ENCODE peak calls at places on chromosomes 3 and 15, in four cellular contexts. One of them, this sample, is unnamed.

GRCh38 chr15:43514241-43515057 is 3.0 kb upstream of the MAP1A start:
- DNase-seq in K562: peak
- DNase-seq in GM12878: no peak
- DNase-seq in IMR-90: peak
- DNase-seq in this sample: no peak

GRCh38 chr3:184037816-184038215 is 6.3 kb downstream of the HTR3D start:
- DNase-seq in GM12878: no peak
- DNase-seq in K562: no peak
- DNase-seq in IMR-90: no peak
- DNase-seq in this sample: no peak

GRCh38 chr15:71083349-71083748 is 31.9 kb upstream of the THSD4 start:
- DNase-seq in K562: no peak
- DNase-seq in GM12878: no peak
- DNase-seq in IMR-90: peak
- DNase-seq in this sample: no peak

GRCh38 chr15:89364741-89365450 is 30.3 kb upstream of the POLG start:
- DNase-seq in K562: no peak
- DNase-seq in GM12878: no peak
- DNase-seq in IMR-90: no peak
- DNase-seq in this sample: no peak

GRCh38 chr15:49331951-49332350 is 91.1 kb upstream of the FGF7 start:
- DNase-seq in IMR-90: peak
- DNase-seq in GM12878: no peak
- DNase-seq in K562: no peak
- DNase-seq in this sample: no peak

GRCh38 chr3:196189608-196190347 is 21.4 kb downstream of the ZDHHC19 start:
- DNase-seq in GM12878: no peak
- DNase-seq in K562: no peak
- DNase-seq in IMR-90: no peak
- DNase-seq in this sample: no peak

GRCh38 chr3:17518189-17519059 is 224.0 kb downstream of the TBC1D5 start:
- DNase-seq in IMR-90: no peak
- DNase-seq in K562: no peak
- DNase-seq in GM12878: no peak
- DNase-seq in this sample: no peak

GRCh38 chr3:59040902-59041301 is 8.9 kb downstream of the CFAP20DC start:
- DNase-seq in GM12878: no peak
- DNase-seq in K562: no peak
- DNase-seq in IMR-90: peak
- DNase-seq in this sample: no peak

GRCh38 chr15:50128266-50128665 is 9.2 kb upstream of the ATP8B4 start:
- DNase-seq in IMR-90: no peak
- DNase-seq in GM12878: no peak
- DNase-seq in K562: peak
- DNase-seq in this sample: peak

GRCh38 chr15:26001201-26001600 is 138.1 kb upstream of the ATP10A start:
- DNase-seq in IMR-90: no peak
- DNase-seq in K562: no peak
- DNase-seq in GM12878: no peak
- DNase-seq in this sample: no peak

GRCh38 chr3:81451611-81452010 is 309.8 kb downstream of the GBE1 start:
- DNase-seq in GM12878: no peak
- DNase-seq in K562: no peak
- DNase-seq in IMR-90: no peak
- DNase-seq in this sample: no peak

GRCh38 chr3:196287066-196287404 is 491 bp downstream of the PCYT1A start:
- DNase-seq in IMR-90: no peak
- DNase-seq in GM12878: no peak
- DNase-seq in K562: no peak
- DNase-seq in this sample: peak

DNA sequence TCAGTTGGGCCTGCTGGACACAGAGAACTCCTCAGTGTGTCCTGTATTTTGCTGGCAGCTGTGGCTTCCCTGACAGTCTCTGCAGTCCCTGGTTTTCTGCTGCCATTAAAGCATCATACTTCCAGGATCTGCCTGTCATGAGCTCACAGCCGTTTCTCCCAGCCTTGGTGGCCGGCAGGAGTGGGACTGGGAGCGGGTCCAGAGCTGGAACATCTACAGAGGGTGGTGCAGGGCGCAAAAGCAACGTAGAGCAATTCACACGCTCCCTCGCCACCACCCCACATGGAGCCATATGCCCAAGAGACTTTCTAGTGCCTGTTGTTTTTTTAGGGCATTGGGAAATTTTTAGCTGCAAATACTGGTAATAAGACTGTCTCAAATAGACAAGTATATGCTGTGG is 33.6 kb downstream of the ABTB1 start:
- DNase-seq in GM12878: no peak
- DNase-seq in IMR-90: no peak
- DNase-seq in K562: no peak
- DNase-seq in this sample: no peak
- TF ChIP-seq ELK1 in GM12878: no peak
- TF ChIP-seq ELK1 in IMR-90: no peak
- TF ChIP-seq ELK1 in K562: no peak
- TF ChIP-seq ELK1 in this sample: no peak

DNA sequence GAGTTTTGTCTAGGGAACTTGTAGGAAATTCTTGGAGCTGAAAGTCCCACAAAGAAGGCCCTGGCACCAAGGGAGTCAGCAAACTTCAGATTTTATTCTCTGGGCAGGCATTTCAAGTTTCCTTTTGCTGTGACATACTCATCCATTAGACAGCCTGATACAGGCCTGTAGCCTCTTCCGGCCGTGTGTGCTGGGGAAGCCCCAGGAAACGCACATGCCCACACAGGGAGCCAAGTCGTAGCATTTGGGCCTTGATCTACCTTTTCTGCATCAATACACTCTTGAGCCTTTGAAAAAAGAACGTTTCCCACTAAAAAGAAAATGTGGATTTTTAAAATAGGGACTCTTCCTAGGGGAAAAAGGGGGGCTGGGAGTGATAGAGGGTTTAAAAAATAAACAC is 15.0 kb downstream of the TIGIT start:
- DNase-seq in IMR-90: no peak
- DNase-seq in K562: no peak
- DNase-seq in GM12878: no peak
- DNase-seq in this sample: no peak
- TF ChIP-seq ELK1 in IMR-90: no peak
- TF ChIP-seq ELK1 in K562: no peak
- TF ChIP-seq ELK1 in GM12878: peak
- TF ChIP-seq ELK1 in this sample: no peak

DNA sequence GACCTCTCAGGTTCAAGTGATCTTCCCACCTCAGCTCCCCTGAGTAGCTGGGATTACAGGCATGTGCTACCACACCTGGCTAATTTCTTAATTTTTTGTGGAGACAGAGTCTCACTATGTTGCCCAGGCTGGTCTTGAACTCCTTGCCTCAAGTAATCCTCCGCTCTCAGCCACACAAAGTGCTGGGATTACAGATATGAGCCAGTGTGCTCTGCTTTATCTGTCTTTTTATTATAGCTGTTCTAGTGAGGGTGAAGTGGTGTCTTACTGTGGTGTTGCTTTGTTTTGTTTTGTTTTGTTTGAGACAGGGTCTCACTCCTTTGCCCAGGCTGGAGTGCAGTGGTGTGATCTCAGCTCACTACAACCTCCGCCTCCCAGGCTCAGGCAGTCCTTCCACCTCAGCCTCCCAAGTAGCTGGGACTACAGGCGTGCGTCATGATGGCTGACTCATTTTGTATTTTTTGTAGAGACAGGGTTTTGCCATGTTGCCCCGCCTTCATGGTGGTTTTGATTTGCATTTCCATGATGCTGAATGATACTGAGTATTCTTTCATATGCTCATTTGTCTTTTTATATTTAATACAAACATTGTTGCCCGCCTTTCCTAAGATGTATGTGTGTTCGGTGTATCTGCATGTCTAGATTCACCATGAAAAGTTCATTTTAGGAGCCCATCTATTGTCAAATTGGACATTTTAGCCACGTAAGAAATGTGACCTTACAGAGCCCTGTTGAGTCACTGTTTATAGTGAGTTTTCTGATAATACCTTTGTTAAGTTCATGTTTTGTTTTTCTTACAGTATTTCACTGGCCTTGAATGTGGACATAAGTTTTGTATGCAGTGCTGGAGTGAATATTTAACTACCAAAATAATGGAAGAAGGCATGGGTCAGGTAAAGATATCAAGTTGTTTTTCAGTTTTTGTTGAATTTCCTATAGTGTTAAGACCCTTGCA is 80.6 kb downstream of the ARIH1 start:
- DNase-seq in K562: no peak
- DNase-seq in IMR-90: peak
- DNase-seq in GM12878: no peak
- DNase-seq in this sample: no peak
- TF ChIP-seq ELK1 in K562: no peak
- TF ChIP-seq ELK1 in IMR-90: no peak
- TF ChIP-seq ELK1 in GM12878: no peak
- TF ChIP-seq ELK1 in this sample: no peak

DNA sequence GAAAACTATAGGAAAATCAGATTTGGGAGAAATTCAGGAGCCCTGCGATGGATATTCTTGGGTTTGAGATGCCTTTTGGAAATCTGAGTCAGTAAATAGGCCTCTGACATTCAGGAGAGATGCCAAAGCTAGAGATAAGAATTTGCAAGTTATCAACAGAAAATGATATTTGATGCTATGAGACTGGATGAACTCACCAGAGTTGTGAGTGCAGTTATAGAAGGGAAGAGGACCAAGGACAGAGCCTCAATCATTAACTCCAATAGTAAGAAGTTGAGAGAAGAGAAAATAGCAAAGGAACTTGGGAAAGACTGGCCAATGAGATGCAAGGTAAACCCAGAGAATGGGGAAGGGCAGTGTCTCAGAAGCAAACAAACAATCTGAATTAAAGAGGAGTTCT is 7.9 kb upstream of the ANO10 start:
- DNase-seq in K562: no peak
- DNase-seq in IMR-90: peak
- DNase-seq in GM12878: no peak
- DNase-seq in this sample: no peak
- TF ChIP-seq ELK1 in K562: no peak
- TF ChIP-seq ELK1 in IMR-90: no peak
- TF ChIP-seq ELK1 in GM12878: no peak
- TF ChIP-seq ELK1 in this sample: no peak

GRCh38 chr15:80328496-80328895 is 75.7 kb upstream of the ARNT2 start:
- DNase-seq in GM12878: no peak
- DNase-seq in K562: no peak
- DNase-seq in IMR-90: no peak
- DNase-seq in this sample: no peak

GRCh38 chr15:80323285-80323684 is 71.3 kb upstream of the CTXND1 start:
- DNase-seq in K562: no peak
- DNase-seq in IMR-90: no peak
- DNase-seq in GM12878: no peak
- DNase-seq in this sample: no peak

GRCh38 chr15:80325206-80325605 is 73.2 kb upstream of the CTXND1 start:
- DNase-seq in IMR-90: no peak
- DNase-seq in GM12878: no peak
- DNase-seq in K562: no peak
- DNase-seq in this sample: no peak
- TF ChIP-seq ELK1 in IMR-90: no peak
- TF ChIP-seq ELK1 in GM12878: no peak
- TF ChIP-seq ELK1 in K562: no peak
- TF ChIP-seq ELK1 in this sample: no peak

DNA sequence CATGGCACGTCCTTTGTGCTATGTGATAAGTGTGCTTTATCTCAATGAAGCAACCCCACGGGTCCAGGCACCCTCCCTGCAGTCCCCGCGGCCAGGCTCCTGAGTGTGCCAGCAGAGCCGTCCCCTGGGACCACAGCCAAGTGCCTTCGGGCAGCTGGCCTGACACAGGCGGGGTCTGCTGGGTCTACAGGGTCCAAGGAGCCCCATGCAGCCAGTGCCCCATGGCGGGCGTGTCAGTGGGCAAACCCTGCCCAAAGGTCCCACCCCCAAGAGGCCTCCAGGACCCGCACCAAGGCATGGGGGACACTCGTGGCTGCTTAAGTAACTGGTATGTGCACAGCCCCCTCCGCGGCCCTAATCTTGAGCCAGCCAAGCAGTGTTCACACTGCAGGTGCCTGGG is 35.3 kb downstream of the KLHL25 start:
- DNase-seq in K562: no peak
- DNase-seq in GM12878: no peak
- DNase-seq in IMR-90: no peak
- DNase-seq in this sample: no peak
- TF ChIP-seq ELK1 in K562: no peak
- TF ChIP-seq ELK1 in GM12878: no peak
- TF ChIP-seq ELK1 in IMR-90: no peak
- TF ChIP-seq ELK1 in this sample: no peak

This sample was measured in A549.